ENCODE peak calls at places on chromosome 6, in four cellular contexts. H, S, X and M are unnamed samples.

GRCh38 chr6:1832358-1832757 is 222.6 kb downstream of the FOXC1 start:
- DNase-seq in H (no peak), S (no peak), X (no peak), M (no peak)

GRCh38 chr6:166949533-166950442 is 6.6 kb downstream of the RNASET2 start:
- DNase-seq in S (no peak), X (no peak), H (no peak), M (no peak)

GRCh38 chr6:80531676-80532619 is 425.5 kb downstream of the BCKDHB start:
- DNase-seq in X (no peak), H (no peak), S (no peak), M (no peak)

GRCh38 chr6:105680131-105680530 is 277.2 kb upstream of the PREP start:
- DNase-seq in X (no peak), H (no peak), S (no peak), M (no peak)

GRCh38 chr6:163324928-163325784 is 89.4 kb upstream of the QKI start:
- DNase-seq in S (no peak), X (no peak), H (peak; percentile 68), M (peak; percentile 39)

GRCh38 chr6:5149891-5150290 is 64.8 kb downstream of the PPP1R3G start:
- DNase-seq in S (no peak), X (no peak), H (no peak), M (no peak)

GRCh38 chr6:109441069-109441816 is 719 bp downstream of the SMPD2 start:
- DNase-seq in H (peak; percentile 40), X (peak; percentile 73), S (no peak), M (peak; percentile 55)

GRCh38 chr6:165052561-165053500 is 256.6 kb downstream of the C6orf118 start:
- DNase-seq in S (no peak), X (no peak), H (no peak), M (no peak)

GRCh38 chr6:73394577-73395354 is at the start of gene DDX43:
- DNase-seq in H (no peak), X (peak; percentile 51), S (no peak), M (peak; percentile 25)

DNA sequence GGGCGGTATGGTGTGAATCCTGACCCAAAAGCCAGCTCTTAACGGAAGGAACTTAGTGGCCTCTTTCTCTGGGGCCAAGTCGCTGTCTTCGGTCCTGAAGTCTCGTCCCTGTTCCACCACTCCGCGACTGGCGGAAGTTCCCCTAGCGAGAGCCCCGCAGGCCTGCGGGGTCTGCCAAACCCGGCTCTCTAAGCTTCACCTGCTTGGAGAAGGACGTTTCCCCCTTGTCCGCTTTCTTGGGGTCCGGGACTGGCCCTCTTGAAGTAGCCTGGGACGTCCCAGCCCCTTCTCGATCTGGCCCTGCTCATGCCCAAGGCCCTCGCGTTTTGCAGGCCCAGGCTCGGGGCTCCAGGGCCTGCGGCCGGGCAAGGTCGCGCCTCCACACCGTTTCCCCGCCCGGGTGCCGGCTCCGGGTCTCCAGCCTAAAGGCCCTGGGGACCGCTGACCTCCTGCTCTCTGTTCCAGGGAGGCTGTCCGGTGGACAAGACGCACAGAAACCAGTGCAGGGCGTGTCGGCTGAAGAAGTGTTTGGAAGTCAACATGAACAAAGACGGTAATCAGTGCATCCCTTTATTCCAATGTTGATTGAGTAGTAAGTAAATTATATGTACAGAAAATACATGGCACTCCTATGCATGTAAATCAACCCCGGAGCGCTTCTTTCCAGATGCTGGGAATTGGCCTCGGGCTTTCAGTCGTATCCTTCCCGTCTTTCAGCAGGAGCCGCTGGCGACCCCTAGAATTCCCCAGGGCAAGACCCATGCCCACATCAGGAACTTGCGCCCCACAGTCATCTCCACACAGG is 8.8 kb downstream of the NR2E1 start:
- DNase-seq in H (no peak), S (no peak), X (peak; percentile 82), M (peak; percentile 48)
- TF ChIP-seq GABPA in H (no peak), S (no peak), X (no peak), M (no peak)

DNA sequence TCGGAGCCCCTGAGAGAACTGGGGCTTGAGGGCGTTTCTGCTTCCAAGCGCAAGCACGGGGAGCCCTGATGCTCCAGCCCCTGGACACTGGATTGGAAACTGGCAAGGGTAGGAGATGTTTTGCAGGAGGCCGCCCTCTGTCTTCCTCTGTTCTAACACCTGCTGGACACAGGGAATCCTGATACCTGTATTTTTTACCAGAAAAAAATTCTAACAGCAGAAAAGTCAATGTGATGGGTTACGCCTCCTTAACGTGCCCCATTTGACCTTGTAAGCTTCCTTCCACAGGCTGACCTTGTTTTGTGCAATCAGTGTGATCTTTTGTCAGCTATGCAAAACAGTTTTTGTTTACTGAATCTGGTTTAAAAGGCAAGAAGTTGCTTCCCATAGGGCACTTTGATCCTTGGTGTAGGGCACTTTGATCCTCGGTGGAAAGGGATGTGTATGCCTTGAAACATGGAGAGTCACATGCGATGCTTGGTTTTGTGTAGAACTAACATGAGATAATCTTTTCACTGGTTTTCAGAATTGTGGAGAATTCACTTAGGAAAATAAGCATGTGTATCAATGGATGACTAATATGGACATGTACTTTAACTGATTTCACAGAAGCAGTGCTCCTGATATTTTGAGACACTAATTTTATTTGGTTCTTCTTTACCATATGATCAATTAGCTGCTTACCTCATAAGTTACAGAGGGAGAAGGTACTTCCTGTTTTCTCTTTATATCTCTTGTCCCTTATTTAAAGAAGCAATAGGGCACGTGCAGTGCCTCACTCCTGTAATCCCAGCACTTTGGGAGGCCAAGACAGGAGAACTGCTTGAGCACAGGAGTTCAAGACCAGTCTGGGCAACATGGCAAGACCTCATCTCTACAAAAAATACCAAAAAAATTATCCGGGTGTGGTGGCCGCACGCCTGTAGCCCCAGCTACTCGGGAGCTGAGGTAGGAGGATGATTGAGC is 59.9 kb upstream of the MAP3K4 start:
- DNase-seq in H (no peak), X (no peak), S (no peak), M (no peak)
- H3K4me3 ChIP-seq in H (peak overlapping the region; percentile 54), X (peak overlapping the region; percentile 77), S (no peak overlapping the region), M (no peak overlapping the region)

GRCh38 chr6:38739532-38739931 is 24.4 kb downstream of the DNAH8 start:
- DNase-seq in H (no peak), X (no peak), S (no peak), M (no peak)
- TF ChIP-seq CTCF in H (no peak), X (no peak), S (no peak), M (no peak)

GRCh38 chr6:56940463-56940862 is 14.4 kb upstream of the BEND6 start:
- DNase-seq in H (no peak), S (no peak), X (no peak), M (no peak)

GRCh38 chr6:56940977-56941376 is 13.9 kb upstream of the BEND6 start:
- DNase-seq in S (no peak), X (no peak), H (no peak), M (no peak)

GRCh38 chr6:56933650-56934049 is 21.3 kb upstream of the BEND6 start:
- DNase-seq in H (no peak), X (no peak), S (no peak), M (no peak)

GRCh38 chr6:56932891-56933473 is 21.9 kb upstream of the BEND6 start:
- DNase-seq in H (no peak), X (no peak), S (no peak), M (no peak)

DNA sequence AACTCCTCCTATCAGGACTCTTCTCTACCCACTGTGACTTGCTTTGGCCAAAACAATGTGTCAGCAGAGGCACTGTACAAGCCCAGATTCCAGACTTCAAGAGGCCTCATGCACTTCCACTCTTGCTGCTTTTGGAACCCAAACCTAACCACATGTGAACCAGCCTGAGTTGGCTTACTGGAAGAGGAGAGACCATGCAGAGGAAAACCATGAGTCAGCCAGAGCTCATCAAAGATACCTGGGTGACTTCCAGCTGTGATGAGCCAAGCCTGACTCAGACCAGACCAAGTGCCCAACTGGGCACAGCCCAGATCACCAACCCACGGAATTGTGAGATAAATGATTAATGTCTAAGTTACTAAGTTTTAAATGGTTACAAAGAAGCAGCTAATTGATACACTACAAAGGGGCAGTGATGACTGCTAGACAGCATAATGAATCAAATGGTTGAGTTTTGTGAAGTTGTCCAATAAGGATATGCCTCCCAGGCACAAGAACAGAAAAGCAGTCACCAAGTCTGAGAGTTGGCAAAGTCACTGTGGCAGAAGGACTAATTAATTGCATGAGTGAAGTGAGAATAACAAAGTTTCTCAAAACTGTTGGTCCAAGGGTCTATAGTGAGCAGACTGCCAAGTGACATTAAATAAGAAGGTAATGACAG is 16.1 kb upstream of the BEND6 start:
- DNase-seq in X (no peak), S (no peak), H (peak; percentile 13), M (no peak)
- TF ChIP-seq GABPA in X (no peak), S (no peak), H (no peak), M (no peak)

GRCh38 chr6:99614430-99615161 is 8.0 kb downstream of the PRDM13 start:
- DNase-seq in H (no peak), S (no peak), X (no peak), M (no peak)
- H3K4me3 ChIP-seq in H (peak overlapping the region; percentile 20), S (peak overlapping the region; percentile 49), X (peak overlapping the region; percentile 59), M (peak overlapping the region; percentile 40)

GRCh38 chr6:90982051-90982450 is 395.2 kb upstream of the MAP3K7 start:
- DNase-seq in X (no peak), S (no peak), H (no peak), M (no peak)
- TF ChIP-seq CTCF in X (no peak), S (no peak), H (no peak), M (no peak)